ENCODE peak calls at places on chromosomes 3 and 15, in four cellular contexts. One of them, this sample, is unnamed. For H3K9me3, the result is how much of the 10 kb centered on the place peaks cover.

GRCh38 chr15:67927501-67928156 is 87.8 kb upstream of the RNU6-1 start:
- DNase-seq in IMR-90: peak
- DNase-seq in kidney: peak
- DNase-seq in astrocyte: peak
- DNase-seq in this sample: peak

GRCh38 chr15:95742256-95742655 is 588.2 kb upstream of the NR2F2 start:
- DNase-seq in IMR-90: no peak
- DNase-seq in kidney: no peak
- DNase-seq in astrocyte: no peak
- DNase-seq in this sample: no peak

GRCh38 chr15:80599359-80599758 is 95.8 kb upstream of the ABHD17C start:
- DNase-seq in kidney: no peak
- DNase-seq in IMR-90: peak
- DNase-seq in astrocyte: peak
- DNase-seq in this sample: no peak

GRCh38 chr3:181919375-181919774 is 207.7 kb downstream of the SOX2 start:
- DNase-seq in IMR-90: no peak
- DNase-seq in kidney: no peak
- DNase-seq in astrocyte: no peak
- DNase-seq in this sample: no peak

GRCh38 chr3:19961960-19962359 is 15.1 kb downstream of the RAB5A start:
- DNase-seq in kidney: no peak
- DNase-seq in astrocyte: no peak
- DNase-seq in IMR-90: no peak
- DNase-seq in this sample: no peak

GRCh38 chr3:194577985-194578905 is 55.0 kb downstream of the TMEM44 start:
- DNase-seq in astrocyte: peak
- DNase-seq in kidney: peak
- DNase-seq in IMR-90: peak
- DNase-seq in this sample: peak

GRCh38 chr15:65400760-65401606 is 21.8 kb downstream of the IGDCC4 start:
- DNase-seq in IMR-90: peak
- DNase-seq in astrocyte: peak
- DNase-seq in kidney: peak
- DNase-seq in this sample: peak

GRCh38 chr15:64856429-64857145 is 14.9 kb downstream of the PLEKHO2 start:
- DNase-seq in astrocyte: peak
- DNase-seq in kidney: peak
- DNase-seq in IMR-90: peak
- DNase-seq in this sample: peak

GRCh38 chr3:72655151-72655551 is 193.1 kb downstream of the SHQ1 start:
- DNase-seq in IMR-90: no peak
- DNase-seq in astrocyte: peak
- DNase-seq in kidney: no peak
- DNase-seq in this sample: no peak

GRCh38 chr3:4245671-4246070 is 57.5 kb upstream of the SETMAR start:
- DNase-seq in kidney: no peak
- DNase-seq in astrocyte: no peak
- DNase-seq in IMR-90: no peak
- DNase-seq in this sample: no peak

GRCh38 chr3:15997274-15997943 is 177.1 kb upstream of the GALNT15 start:
- DNase-seq in IMR-90: no peak
- DNase-seq in astrocyte: no peak
- DNase-seq in kidney: no peak
- DNase-seq in this sample: no peak

GRCh38 chr3:141368062-141368924 is at the start of gene ZBTB38:
- DNase-seq in kidney: peak
- DNase-seq in astrocyte: peak
- DNase-seq in IMR-90: peak
- DNase-seq in this sample: peak

GRCh38 chr3:64459711-64460110 is 228.1 kb downstream of the ADAMTS9 start:
- DNase-seq in IMR-90: peak
- DNase-seq in astrocyte: no peak
- DNase-seq in kidney: no peak
- DNase-seq in this sample: peak

GRCh38 chr3:177574232-177574856 is 377.1 kb upstream of the TBL1XR1 start:
- DNase-seq in kidney: no peak
- DNase-seq in astrocyte: peak
- DNase-seq in IMR-90: peak
- DNase-seq in this sample: peak

GRCh38 chr3:44439499-44440295 is 37.8 kb downstream of the ZNF445 start:
- DNase-seq in astrocyte: peak
- DNase-seq in IMR-90: peak
- DNase-seq in kidney: peak
- DNase-seq in this sample: peak

GRCh38 chr15:56445746-56446145 is 19.2 kb downstream of the MNS1 start:
- DNase-seq in IMR-90: no peak
- DNase-seq in kidney: no peak
- DNase-seq in astrocyte: no peak
- DNase-seq in this sample: no peak

GRCh38 chr15:84828433-84828908 is 11.3 kb downstream of the ALPK3 start:
- DNase-seq in IMR-90: no peak
- DNase-seq in kidney: no peak
- DNase-seq in astrocyte: no peak
- DNase-seq in this sample: no peak

GRCh38 chr15:64895285-64896065 is 16.2 kb upstream of the ANKDD1A start:
- DNase-seq in IMR-90: peak
- DNase-seq in kidney: peak
- DNase-seq in astrocyte: no peak
- DNase-seq in this sample: peak

GRCh38 chr3:168624195-168624594 is 528.5 kb upstream of the GOLIM4 start:
- DNase-seq in astrocyte: no peak
- DNase-seq in kidney: no peak
- DNase-seq in IMR-90: no peak
- DNase-seq in this sample: no peak

GRCh38 chr3:127445581-127446368 is 144.8 kb downstream of the TPRA1 start:
- DNase-seq in IMR-90: no peak
- DNase-seq in astrocyte: no peak
- DNase-seq in kidney: peak
- DNase-seq in this sample: no peak

GRCh38 chr3:135513106-135514063 is 452.1 kb upstream of the PPP2R3A start:
- DNase-seq in astrocyte: peak
- DNase-seq in IMR-90: peak
- DNase-seq in kidney: no peak
- DNase-seq in this sample: no peak

GRCh38 chr3:102258666-102259227 is 176.1 kb upstream of the ZPLD1 start:
- DNase-seq in astrocyte: no peak
- DNase-seq in IMR-90: no peak
- DNase-seq in kidney: no peak
- DNase-seq in this sample: no peak

GRCh38 chr3:190000861-190001196 is 119.9 kb downstream of the P3H2 start:
- DNase-seq in astrocyte: no peak
- DNase-seq in IMR-90: no peak
- DNase-seq in kidney: no peak
- DNase-seq in this sample: no peak

GRCh38 chr15:70226337-70226980 is 128.7 kb upstream of the TLE3 start:
- DNase-seq in IMR-90: no peak
- DNase-seq in kidney: no peak
- DNase-seq in astrocyte: no peak
- DNase-seq in this sample: no peak
- H3K9ac ChIP-seq in IMR-90: no peak
- H3K9ac ChIP-seq in kidney: no peak
- H3K9ac ChIP-seq in astrocyte: no peak
- H3K9ac ChIP-seq in this sample: no peak

GRCh38 chr15:26564354-26564753 is 208.5 kb downstream of the GABRB3 start:
- DNase-seq in astrocyte: no peak
- DNase-seq in kidney: no peak
- DNase-seq in IMR-90: no peak
- DNase-seq in this sample: no peak
- H3K9me3 ChIP-seq in astrocyte: under half
- H3K9me3 ChIP-seq in kidney: under half
- H3K9me3 ChIP-seq in IMR-90: under half
- H3K9me3 ChIP-seq in this sample: under half

DNA sequence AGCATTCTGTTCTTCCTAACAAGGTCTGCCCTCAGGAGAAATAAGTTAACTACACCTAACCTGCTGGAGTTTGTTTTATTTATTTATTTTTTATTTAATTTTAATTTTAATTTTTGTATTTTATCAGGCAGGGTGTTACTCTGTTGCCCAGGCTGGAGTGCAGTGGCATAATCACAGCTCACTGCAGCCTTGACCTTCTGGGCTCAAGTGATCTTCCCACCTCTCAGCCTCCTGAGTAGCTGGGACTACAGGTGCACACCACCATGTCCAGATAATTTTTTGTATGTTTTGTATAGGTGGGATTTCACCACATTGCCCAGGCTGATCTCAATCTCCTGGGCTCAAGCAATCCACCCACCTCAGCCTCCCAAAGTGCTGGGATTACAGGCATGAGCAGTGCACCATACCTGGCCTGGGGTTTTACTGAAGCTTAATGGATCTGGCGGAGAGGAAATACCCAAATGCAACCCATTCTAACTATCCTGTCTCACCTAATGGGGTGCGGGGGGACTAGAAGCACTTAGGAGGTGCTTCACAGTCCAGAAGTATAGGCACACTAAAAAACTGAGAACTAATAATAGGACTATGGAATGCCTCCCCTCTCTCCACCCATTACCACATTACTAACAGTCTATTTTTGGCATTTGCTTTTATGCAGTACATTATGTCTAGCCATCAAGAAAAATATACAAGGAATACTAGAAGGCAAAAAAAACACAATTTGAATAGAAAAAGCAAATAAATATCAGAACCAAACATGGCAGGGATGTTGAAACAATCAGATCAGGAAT is 61.4 kb downstream of the TTBK2 start:
- DNase-seq in astrocyte: peak
- DNase-seq in kidney: no peak
- DNase-seq in IMR-90: peak
- DNase-seq in this sample: peak
- H3K4me3 ChIP-seq in astrocyte: no peak
- H3K4me3 ChIP-seq in kidney: no peak
- H3K4me3 ChIP-seq in IMR-90: no peak
- H3K4me3 ChIP-seq in this sample: no peak

DNA sequence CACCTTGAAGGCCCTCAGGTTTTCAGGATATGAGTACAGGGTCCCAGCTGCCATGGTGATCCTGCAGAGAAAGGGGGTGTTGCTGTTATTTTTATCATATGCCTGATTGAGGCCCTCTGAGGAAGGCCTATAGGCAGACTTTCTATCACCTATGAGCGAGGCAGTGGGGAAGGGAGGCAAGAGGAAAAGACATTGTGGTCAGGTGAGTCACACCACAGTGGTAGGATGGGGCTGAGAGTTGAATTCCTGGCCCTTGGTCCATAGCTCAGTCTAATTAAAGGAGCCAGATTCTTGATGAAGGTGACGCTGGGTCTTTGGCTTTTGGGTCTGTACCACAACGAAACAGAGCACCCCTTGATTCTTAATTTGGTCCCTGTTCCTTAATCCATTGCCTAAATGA is 72.7 kb downstream of the ZNF621 start:
- DNase-seq in kidney: no peak
- DNase-seq in astrocyte: peak
- DNase-seq in IMR-90: no peak
- DNase-seq in this sample: no peak
- H3K9ac ChIP-seq in kidney: no peak
- H3K9ac ChIP-seq in astrocyte: no peak
- H3K9ac ChIP-seq in IMR-90: no peak
- H3K9ac ChIP-seq in this sample: no peak

DNA sequence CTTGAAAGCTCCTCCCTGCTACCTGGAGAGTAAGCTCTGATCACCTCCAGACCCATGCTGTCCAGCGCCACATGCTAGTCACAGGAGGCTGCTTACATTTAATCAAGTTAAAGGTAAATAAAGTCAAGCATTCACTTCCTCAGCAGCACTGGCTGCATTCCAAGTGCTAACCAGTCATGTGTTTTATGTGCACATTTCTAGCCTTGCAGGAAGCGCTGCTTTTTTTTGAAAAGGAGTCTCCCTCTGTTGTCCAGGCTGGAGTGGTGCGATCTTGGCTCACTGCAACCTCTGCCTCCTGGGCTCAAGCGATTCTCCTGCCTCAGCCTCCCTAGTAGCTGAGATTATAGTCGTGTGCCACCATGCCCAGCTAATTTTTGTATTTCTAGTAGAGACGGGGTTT is 279.2 kb downstream of the GABRG3 start:
- DNase-seq in astrocyte: no peak
- DNase-seq in kidney: no peak
- DNase-seq in IMR-90: no peak
- DNase-seq in this sample: no peak
- H3K9me3 ChIP-seq in astrocyte: under half
- H3K9me3 ChIP-seq in kidney: under half
- H3K9me3 ChIP-seq in IMR-90: under half
- H3K9me3 ChIP-seq in this sample: under half

GRCh38 chr15:43515731-43516130 is 1.7 kb upstream of the MAP1A start:
- DNase-seq in IMR-90: no peak
- DNase-seq in kidney: no peak
- DNase-seq in astrocyte: no peak
- DNase-seq in this sample: no peak

GRCh38 chr15:43518073-43518761 is 809 bp downstream of the MAP1A start:
- DNase-seq in kidney: no peak
- DNase-seq in IMR-90: peak
- DNase-seq in astrocyte: peak
- DNase-seq in this sample: peak

GRCh38 chr15:43517354-43518072 is at the start of gene MAP1A:
- DNase-seq in kidney: peak
- DNase-seq in IMR-90: peak
- DNase-seq in astrocyte: peak
- DNase-seq in this sample: peak

GRCh38 chr15:43516185-43516584 is 1.2 kb upstream of the MAP1A start:
- DNase-seq in IMR-90: no peak
- DNase-seq in kidney: no peak
- DNase-seq in astrocyte: no peak
- DNase-seq in this sample: peak

GRCh38 chr15:43516801-43517353 is 531 bp upstream of the MAP1A start:
- DNase-seq in kidney: no peak
- DNase-seq in IMR-90: peak
- DNase-seq in astrocyte: peak
- DNase-seq in this sample: peak
- H3K4me3 ChIP-seq in kidney: peak
- H3K4me3 ChIP-seq in IMR-90: peak
- H3K4me3 ChIP-seq in astrocyte: peak
- H3K4me3 ChIP-seq in this sample: peak

GRCh38 chr3:11720220-11721113 is 76.8 kb upstream of the VGLL4 start:
- DNase-seq in IMR-90: peak
- DNase-seq in astrocyte: peak
- DNase-seq in kidney: peak
- DNase-seq in this sample: peak
- H3K9ac ChIP-seq in IMR-90: peak
- H3K9ac ChIP-seq in astrocyte: peak
- H3K9ac ChIP-seq in kidney: peak
- H3K9ac ChIP-seq in this sample: peak

DNA sequence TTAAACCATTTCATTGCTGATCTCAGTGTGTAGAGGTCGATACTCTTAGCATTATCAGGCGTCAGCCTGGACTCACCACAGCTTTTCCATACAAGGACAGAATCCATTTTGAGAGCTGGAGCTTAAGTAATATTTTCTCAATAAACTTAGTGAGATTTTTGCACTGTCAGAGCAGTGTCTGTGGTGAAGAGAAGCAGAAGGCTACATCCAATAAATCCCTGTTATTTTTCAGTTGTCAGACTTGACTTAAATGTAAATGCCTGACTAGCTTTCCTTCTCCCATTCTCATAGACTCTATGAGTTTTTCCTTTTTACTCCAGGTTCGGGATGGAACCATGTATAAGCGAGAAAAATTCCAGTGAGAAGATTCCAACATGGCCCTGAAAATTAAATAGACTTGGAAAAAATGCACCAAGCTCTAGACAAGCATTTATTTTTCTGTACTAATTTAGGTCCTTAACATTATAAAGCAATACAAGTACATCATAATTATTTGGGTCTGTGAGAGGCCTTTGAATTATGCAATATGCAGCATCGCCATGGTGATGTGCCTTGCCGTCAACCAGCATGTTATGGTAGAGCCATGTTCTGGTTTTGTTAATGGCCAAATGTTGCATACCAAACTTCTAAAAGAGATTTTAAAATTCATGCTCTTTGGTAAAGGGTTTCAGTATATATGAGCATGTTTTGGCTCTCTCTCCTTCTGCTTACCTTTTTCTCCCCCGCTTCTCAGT is 62.0 kb downstream of the RARB start:
- DNase-seq in IMR-90: no peak
- DNase-seq in kidney: no peak
- DNase-seq in astrocyte: no peak
- DNase-seq in this sample: no peak
- H3K9me3 ChIP-seq in IMR-90: under half
- H3K9me3 ChIP-seq in kidney: under half
- H3K9me3 ChIP-seq in astrocyte: under half
- H3K9me3 ChIP-seq in this sample: half or more

This sample was measured in adipocyte.